ENCODE peak calls at places on chromosomes 5 and 9, in nine cellular contexts. B, K, R, Y, D, U, G, C and V are unnamed samples.

GRCh38 chr5:79255786-79256557 is 20.0 kb downstream of the JMY start:
- DNase-seq in B (peak), K (no peak), R (peak), Y (no peak), D (no peak), U (no peak), G (no peak), C (no peak), V (peak)

GRCh38 chr5:52544738-52545137 is 243.0 kb upstream of the ITGA1 start:
- DNase-seq in B (no peak), K (no peak), R (no peak), Y (no peak), D (no peak), U (no peak), G (no peak), C (no peak), V (no peak)

GRCh38 chr5:78112931-78113330 is 181.6 kb downstream of the AP3B1 start:
- DNase-seq in B (no peak), K (no peak), R (no peak), Y (no peak), D (no peak), U (no peak), G (no peak), C (no peak), V (no peak)

GRCh38 chr9:75198436-75198835 is 110.1 kb downstream of the OSTF1 start:
- DNase-seq in B (no peak), K (no peak), R (no peak), Y (no peak), D (no peak), U (no peak), G (no peak), C (no peak), V (no peak)

GRCh38 chr9:107929439-107929838 is 439.9 kb upstream of the KLF4 start:
- DNase-seq in B (peak), K (peak), R (peak), Y (no peak), D (no peak), U (peak), G (peak), C (peak), V (no peak)

GRCh38 chr9:102974530-102974929 is 20.6 kb upstream of the CYLC2 start:
- DNase-seq in B (no peak), K (no peak), R (no peak), Y (peak), D (no peak), U (no peak), G (no peak), C (no peak), V (no peak)

GRCh38 chr9:128192601-128193371 is 1.4 kb upstream of the CIZ1 start:
- DNase-seq in B (peak), K (peak), R (peak), Y (no peak), D (peak), U (peak), G (peak), C (peak), V (peak)

GRCh38 chr5:157362982-157363381 is 97.0 kb upstream of the NIPAL4 start:
- DNase-seq in B (no peak), K (no peak), R (peak), Y (no peak), D (no peak), U (no peak), G (no peak), C (no peak), V (no peak)

GRCh38 chr5:143060018-143060417 is 289.8 kb downstream of the ARHGAP26 start:
- DNase-seq in B (no peak), K (no peak), R (peak), Y (no peak), D (no peak), U (no peak), G (no peak), C (no peak), V (no peak)

GRCh38 chr5:67799732-67800234 is 415.8 kb upstream of the PIK3R1 start:
- DNase-seq in B (no peak), K (peak), R (no peak), Y (no peak), D (no peak), U (peak), G (no peak), C (peak), V (no peak)

GRCh38 chr5:105587963-105588662 is 2025.5 kb upstream of the NUDT12 start:
- DNase-seq in B (no peak), K (no peak), R (no peak), Y (no peak), D (no peak), U (no peak), G (no peak), C (no peak), V (peak)

GRCh38 chr9:106784076-106784475 is 78.9 kb upstream of the ZNF462 start:
- DNase-seq in B (no peak), K (no peak), R (no peak), Y (no peak), D (no peak), U (no peak), G (no peak), C (no peak), V (no peak)

GRCh38 chr9:136372561-136373299 is 739 bp downstream of the CARD9 start:
- DNase-seq in B (peak), K (peak), R (peak), Y (peak), D (no peak), U (peak), G (peak), C (peak), V (peak)

GRCh38 chr9:130984476-130984875 is 24.5 kb upstream of the LAMC3 start:
- DNase-seq in B (no peak), K (no peak), R (no peak), Y (no peak), D (no peak), U (no peak), G (no peak), C (no peak), V (no peak)

DNA sequence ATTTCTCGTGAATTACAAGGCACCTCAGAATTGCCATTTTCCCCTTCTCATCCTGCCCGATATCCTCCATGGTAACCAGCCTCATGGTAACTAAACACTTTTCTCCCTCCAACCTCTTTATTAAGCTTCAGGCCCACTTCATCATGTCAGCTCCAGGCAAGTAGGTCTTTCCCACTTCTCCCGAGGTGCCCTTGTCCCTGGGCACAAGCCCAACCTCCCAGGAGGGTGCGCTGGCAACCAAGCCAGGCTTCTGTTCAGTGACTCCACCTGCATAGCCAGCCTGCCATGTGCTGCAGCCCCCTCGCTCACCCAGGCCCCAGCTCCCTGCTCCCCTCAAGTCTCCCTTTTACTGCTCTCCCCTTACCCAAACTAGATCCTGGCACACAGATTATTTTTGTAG is 47.4 kb upstream of the AFAP1L1 start:
- DNase-seq in B (no peak), K (no peak), R (no peak), Y (no peak), D (no peak), U (no peak), G (no peak), C (peak), V (no peak)
- TF ChIP-seq POLR2A in B (no peak), K (no peak), R (no peak), Y (no peak), D (no peak), U (no peak), G (no peak), C (no peak), V (no peak)

DNA sequence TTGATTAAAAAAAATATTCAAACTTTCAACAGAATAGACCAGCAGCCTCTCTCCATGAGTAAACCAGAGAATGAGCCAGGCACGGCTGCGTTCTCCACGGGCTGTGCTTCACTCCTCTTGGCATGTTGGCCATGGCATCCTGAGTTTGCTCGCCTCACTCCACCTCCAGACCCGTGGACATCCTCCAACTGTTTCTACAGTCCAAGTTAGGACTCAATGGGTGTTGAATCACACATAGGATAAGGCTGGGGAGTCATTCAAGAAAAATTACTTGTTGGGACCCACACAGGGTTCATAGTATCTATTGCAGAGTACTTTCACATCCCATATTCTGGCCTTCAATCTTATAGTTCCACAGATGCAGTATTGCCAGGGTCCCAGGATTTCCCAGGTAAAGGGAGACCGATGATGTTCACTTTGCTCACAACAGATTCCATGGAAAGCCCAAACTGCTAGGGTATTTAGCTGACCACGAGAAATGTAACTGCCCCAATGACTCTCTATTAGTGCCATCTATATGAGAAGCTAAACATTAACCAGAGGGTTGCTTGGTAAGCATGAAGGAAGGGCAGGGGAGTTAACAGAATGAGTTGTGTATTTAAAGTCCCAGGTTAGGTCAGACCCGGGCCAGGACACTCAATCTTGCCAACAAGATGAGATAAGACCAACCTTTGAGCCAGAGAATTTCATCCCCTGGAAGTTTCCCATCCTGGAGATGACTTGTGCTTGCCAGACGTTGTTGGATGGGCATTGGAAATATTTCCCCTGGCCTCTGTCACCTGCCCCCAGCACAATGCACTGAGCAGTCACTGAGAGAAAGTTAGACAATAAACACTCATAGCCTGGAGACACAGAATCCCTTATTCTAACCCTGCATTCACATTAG is 19.7 kb upstream of the GDA start:
- DNase-seq in B (peak), K (no peak), R (no peak), Y (no peak), D (no peak), U (no peak), G (no peak), C (no peak), V (no peak)
- TF ChIP-seq POLR2A in B (no peak), K (no peak), R (no peak), Y (no peak), D (no peak), U (no peak), G (no peak), C (no peak), V (no peak)

DNA sequence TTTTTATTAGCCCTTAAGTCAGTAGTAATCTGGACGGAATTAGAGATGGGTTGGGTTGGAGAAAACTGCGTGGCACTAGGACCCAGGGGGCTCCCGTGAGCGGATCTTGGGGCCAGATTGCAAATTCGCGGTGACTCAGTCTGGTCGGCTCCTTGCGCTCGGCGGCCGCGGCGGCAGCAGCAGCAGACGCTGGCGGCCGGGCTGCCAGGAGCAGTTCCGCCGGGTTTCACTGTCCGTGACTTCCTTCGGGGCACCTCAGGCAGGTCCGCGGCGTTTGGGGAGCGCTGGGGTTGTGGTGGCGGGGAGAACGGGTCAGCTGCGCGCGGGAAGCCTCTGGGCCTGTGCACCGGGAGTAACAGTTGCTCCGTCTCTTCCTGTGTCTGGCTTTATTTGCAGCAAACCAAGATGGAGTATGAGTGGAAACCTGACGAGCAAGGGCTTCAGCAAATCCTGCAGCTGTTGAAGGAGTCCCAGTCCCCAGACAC is 31.6 kb downstream of the TNPO1 start:
- DNase-seq in B (peak), K (peak), R (peak), Y (peak), D (peak), U (peak), G (peak), C (peak), V (peak)
- TF ChIP-seq POLR2A in B (peak), K (peak), R (peak), Y (peak), D (peak), U (peak), G (peak), C (peak), V (peak)

DNA sequence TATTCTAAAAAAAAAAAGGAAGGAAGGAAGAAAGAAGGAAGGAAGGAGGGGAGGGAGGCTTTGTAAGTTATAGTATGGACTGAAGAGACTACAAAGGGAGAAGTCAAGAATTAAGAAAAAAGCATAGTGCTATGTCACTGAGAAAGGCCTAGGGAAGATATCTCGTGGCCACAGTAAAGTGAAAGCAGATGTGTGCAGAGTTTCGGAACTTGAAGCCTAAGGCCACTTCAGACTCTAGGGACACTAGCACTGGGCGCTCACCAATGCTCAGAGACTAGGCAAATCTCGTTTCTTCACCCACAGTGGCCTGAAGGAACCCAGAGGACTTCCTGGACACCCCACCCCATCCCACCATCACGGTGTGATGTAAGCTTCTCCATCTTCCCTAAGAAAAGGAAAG is 181.4 kb upstream of the TRPM3 start:
- DNase-seq in B (no peak), K (no peak), R (no peak), Y (no peak), D (no peak), U (no peak), G (no peak), C (no peak), V (no peak)
- TF ChIP-seq POLR2A in B (no peak), K (no peak), R (no peak), Y (no peak), D (no peak), U (no peak), G (no peak), C (no peak), V (no peak)

GRCh38 chr5:151022511-151023018 is 2.2 kb downstream of the GPX3 start:
- DNase-seq in B (no peak), K (no peak), R (no peak), Y (no peak), D (no peak), U (no peak), G (no peak), C (peak), V (no peak)
- TF ChIP-seq POLR2A in B (no peak), K (no peak), R (no peak), Y (no peak), D (no peak), U (no peak), G (no peak), C (peak), V (no peak)